ENCODE peak calls at places on chromosomes 12 and 14, in seven cellular contexts. T is GM23338, V is GM12892, G is endothelial cell of umbilical vein, Z is HCT116, D is stomach, X is H1. R is an unnamed sample.

GRCh38 chr12:120658286-120659150 is 18.1 kb downstream of the CABP1 start:
- DNase-seq in G (no peak), V (no peak), D (no peak), X (peak; percentile 42), Z (no peak), T (no peak), R (no peak)

GRCh38 chr14:90760591-90761316 is 55.5 kb downstream of the TTC7B start:
- DNase-seq in D (no peak), T (peak; percentile 84), V (no peak), G (peak; percentile 59), X (peak; percentile 51), Z (no peak), R (peak; percentile 66)

GRCh38 chr12:42961395-42961794 is 371.8 kb upstream of the PRICKLE1 start:
- DNase-seq in D (no peak), V (no peak), T (peak; percentile 56), Z (peak; percentile 85), G (peak; percentile 89), X (no peak), R (no peak)

GRCh38 chr12:99235381-99235780 is 412.2 kb upstream of the GARIN6 start:
- DNase-seq in Z (no peak), V (no peak), X (no peak), D (no peak), T (no peak), G (no peak), R (no peak)

GRCh38 chr12:113059071-113059595 is 2.6 kb downstream of the DTX1 start:
- DNase-seq in V (no peak), D (no peak), G (no peak), T (no peak), X (no peak), Z (no peak), R (no peak)

GRCh38 chr14:66395300-66395699 is 90.9 kb upstream of the CCDC196 start:
- DNase-seq in D (no peak), Z (no peak), V (no peak), G (no peak), X (no peak), T (peak; percentile 31), R (no peak)

GRCh38 chr12:32922546-32923297 is 26.1 kb upstream of the PKP2 start:
- DNase-seq in T (no peak), Z (no peak), D (no peak), V (no peak), G (no peak), X (no peak), R (no peak)

GRCh38 chr12:122051231-122051876 is 27.2 kb upstream of the MLXIP start:
- DNase-seq in Z (no peak), T (no peak), D (no peak), V (no peak), X (no peak), G (peak; percentile 39), R (no peak)

GRCh38 chr14:96592591-96593388 is 90.6 kb downstream of the PAPOLA start:
- DNase-seq in X (peak; percentile 79), G (peak; percentile 34), Z (no peak), D (peak; percentile 50), V (peak; percentile 84), T (peak; percentile 63), R (no peak)

GRCh38 chr12:132190012-132190755 is 45.9 kb downstream of the NOC4L start:
- DNase-seq in V (no peak), G (no peak), X (peak; percentile 81), Z (no peak), D (no peak), T (peak; percentile 78), R (no peak)

GRCh38 chr12:52672321-52672933 is 7.8 kb downstream of the KRT1 start:
- DNase-seq in Z (peak; percentile 27), T (no peak), G (no peak), V (no peak), D (no peak), X (no peak), R (no peak)

GRCh38 chr12:117685115-117685926 is 283.5 kb downstream of the KSR2 start:
- DNase-seq in G (peak; percentile 97), V (no peak), X (peak; percentile 80), T (peak; percentile 94), D (no peak), Z (no peak), R (no peak)

GRCh38 chr12:90757957-90758356 is 197.0 kb downstream of the CCER1 start:
- DNase-seq in Z (no peak), V (no peak), T (no peak), X (no peak), G (peak; percentile 81), D (no peak), R (no peak)

GRCh38 chr12:117603316-117604113 is 242.1 kb upstream of the NOS1 start:
- DNase-seq in G (peak; percentile 29), T (peak; percentile 40), D (no peak), X (no peak), V (no peak), Z (no peak), R (no peak)

GRCh38 chr12:86234309-86234708 is 21.9 kb downstream of the MGAT4C start:
- DNase-seq in Z (no peak), T (no peak), G (no peak), V (no peak), X (no peak), D (no peak), R (no peak)

GRCh38 chr12:89084751-89085150 is 267.6 kb downstream of the DUSP6 start:
- DNase-seq in T (no peak), D (no peak), X (no peak), Z (no peak), G (peak; percentile 56), V (no peak), R (peak; percentile 81)

GRCh38 chr12:32505546-32505945 is 106.2 kb downstream of the FGD4 start:
- DNase-seq in V (no peak), T (no peak), X (no peak), G (peak; percentile 66), D (no peak), Z (no peak), R (no peak)

GRCh38 chr14:38336298-38336697 is 80.4 kb upstream of the CLEC14A start:
- DNase-seq in X (no peak), T (no peak), G (peak; percentile 69), Z (no peak), V (no peak), D (no peak), R (no peak)

GRCh38 chr14:58944957-58945356 is 243.5 kb upstream of the DAAM1 start:
- DNase-seq in D (no peak), G (no peak), T (no peak), Z (no peak), X (no peak), V (no peak), R (no peak)

GRCh38 chr14:34051966-34052657 is 101.2 kb upstream of the EGLN3 start:
- DNase-seq in T (no peak), Z (peak; percentile 88), D (no peak), X (no peak), G (no peak), V (no peak), R (peak; percentile 82)

GRCh38 chr12:61385771-61386170 is 874.4 kb upstream of the USP15 start:
- DNase-seq in G (no peak), X (no peak), T (no peak), V (no peak), D (no peak), Z (no peak), R (no peak)

GRCh38 chr12:66898700-66899469 is 220.0 kb upstream of the GRIP1 start:
- DNase-seq in Z (no peak), V (no peak), T (no peak), X (no peak), D (no peak), G (no peak), R (no peak)

GRCh38 chr12:104337030-104337558 is 33.6 kb downstream of the EID3 start:
- DNase-seq in Z (no peak), D (no peak), X (no peak), V (no peak), T (no peak), G (no peak), R (no peak)

GRCh38 chr12:50249464-50250229 is 33.7 kb downstream of the LIMA1 start:
- DNase-seq in D (no peak), G (peak; percentile 28), V (no peak), T (peak; percentile 32), Z (no peak), X (no peak), R (no peak)

GRCh38 chr12:50246159-50246865 is 37.0 kb downstream of the LIMA1 start:
- DNase-seq in V (no peak), G (no peak), X (no peak), T (no peak), Z (no peak), D (no peak), R (no peak)

GRCh38 chr12:50248406-50248805 is 34.9 kb downstream of the LIMA1 start:
- DNase-seq in Z (no peak), T (no peak), X (no peak), V (no peak), D (no peak), G (no peak), R (no peak)

GRCh38 chr12:50248883-50249282 is 34.4 kb downstream of the LIMA1 start:
- DNase-seq in G (no peak), X (no peak), T (no peak), Z (no peak), V (no peak), D (no peak), R (no peak)

DNA sequence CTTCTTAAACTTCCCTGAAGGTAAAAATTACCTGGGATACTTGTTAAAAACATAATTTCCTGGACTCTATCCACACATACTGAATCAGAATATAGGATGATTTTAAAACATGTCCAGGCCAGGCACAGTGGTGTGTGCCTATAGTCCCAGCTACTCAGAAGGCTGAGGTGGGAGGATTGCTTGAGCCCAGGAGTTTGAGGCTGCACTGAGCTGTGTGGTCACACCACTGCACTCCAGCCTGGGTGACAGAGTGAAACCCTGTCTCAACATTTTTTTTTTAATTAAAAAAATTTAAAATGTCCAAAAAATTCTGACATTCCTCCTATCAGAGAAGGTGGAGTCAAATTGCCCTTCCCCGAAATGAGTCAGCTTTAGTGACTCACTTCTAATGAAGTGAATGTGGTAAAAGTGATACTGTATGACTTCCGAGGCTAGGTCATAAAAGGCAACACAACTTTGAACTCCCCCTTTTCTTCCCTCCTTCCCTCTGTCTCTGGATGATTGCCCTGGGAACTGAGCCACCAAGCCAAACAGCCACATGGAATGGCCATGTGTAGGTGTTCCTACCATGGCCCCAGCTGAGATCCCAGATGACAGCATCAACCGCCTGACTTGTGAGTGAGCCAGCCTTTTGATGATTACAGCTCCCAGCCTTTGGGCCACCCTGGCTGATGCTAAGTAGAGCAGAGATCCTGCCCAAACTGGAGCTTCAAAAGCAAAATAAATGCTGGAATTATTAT is 36.3 kb downstream of the LIMA1 start:
- DNase-seq in V (no peak), T (no peak), Z (peak; percentile 99), X (no peak), G (peak; percentile 79), D (peak; percentile 80), R (no peak)
- TF ChIP-seq POLR2AphosphoS5 in V (no peak), T (no peak), Z (peak; percentile 76), X (no peak), G (peak; percentile 85), D (no peak), R (peak; percentile 67)

GRCh38 chr12:26727482-26728204 is 105.4 kb downstream of the ITPR2 start:
- DNase-seq in G (no peak), D (no peak), V (no peak), T (peak; percentile 25), Z (no peak), X (no peak), R (no peak)
- TF ChIP-seq POLR2AphosphoS5 in G (no peak), D (no peak), V (no peak), T (no peak), Z (no peak), X (no peak), R (no peak)

GRCh38 chr12:57156701-57157403 is 9.4 kb upstream of the LRP1-AS start:
- DNase-seq in D (no peak), X (no peak), V (no peak), G (no peak), Z (no peak), T (no peak), R (no peak)
- TF ChIP-seq POLR2AphosphoS5 in D (no peak), X (no peak), V (no peak), G (no peak), Z (no peak), T (no peak), R (no peak)

GRCh38 chr14:103885509-103885932 is 38.1 kb upstream of the PPP1R13B start:
- DNase-seq in G (no peak), X (no peak), Z (no peak), T (no peak), D (no peak), V (no peak), R (no peak)
- TF ChIP-seq POLR2AphosphoS5 in G (no peak), X (no peak), Z (no peak), T (no peak), D (no peak), V (no peak), R (no peak)